ENCODE peak calls at places on chromosome 3, in five cellular contexts. W is natural killer cell, B is keratinocyte, V is epithelial cell of esophagus, Z is GM13976. F is an unnamed sample.

GRCh38 chr3:184388936-184389230 is 9.0 kb downstream of the CHRD start:
- DNase-seq in B (no peak), W (no peak), V (no peak), Z (no peak), F (no peak)

GRCh38 chr3:82643948-82644347 is 882.5 kb upstream of the GBE1 start:
- DNase-seq in B (no peak), Z (no peak), V (peak; percentile 13), W (no peak), F (no peak)

GRCh38 chr3:29410660-29411405 is 130.0 kb downstream of the RBMS3 start:
- DNase-seq in V (no peak), Z (no peak), B (no peak), W (no peak), F (no peak)

GRCh38 chr3:42823351-42823750 is 14.1 kb downstream of the ACKR2 start:
- DNase-seq in B (peak; percentile 81), V (peak; percentile 98), W (no peak), Z (no peak), F (no peak)

GRCh38 chr3:102183623-102184022 is 251.2 kb upstream of the ZPLD1 start:
- DNase-seq in W (no peak), Z (no peak), B (no peak), V (no peak), F (no peak)

GRCh38 chr3:69012836-69013255 is 638 bp downstream of the EOGT start:
- DNase-seq in V (no peak), B (no peak), W (peak; percentile 18), Z (peak; percentile 79), F (no peak)

GRCh38 chr3:46368569-46368968 is 2.2 kb upstream of the CCR5 start:
- DNase-seq in V (peak; percentile 32), B (no peak), Z (peak; percentile 54), W (peak; percentile 52), F (no peak)

GRCh38 chr3:29512620-29513019 is 231.7 kb downstream of the RBMS3 start:
- DNase-seq in Z (no peak), B (no peak), W (no peak), V (no peak), F (no peak)

GRCh38 chr3:141227752-141228151 is 3.9 kb upstream of the PXYLP1 start:
- DNase-seq in B (no peak), Z (no peak), V (no peak), W (no peak), F (no peak)

GRCh38 chr3:137709011-137709601 is 55.0 kb upstream of the SOX14 start:
- DNase-seq in V (peak; percentile 39), B (no peak), W (no peak), Z (peak; percentile 34), F (no peak)
- TF ChIP-seq CTCF in V (peak; percentile 49), B (peak; percentile 62), W (no peak), Z (peak; percentile 34), F (peak; percentile 76)

GRCh38 chr3:71077070-71077469 is 506.5 kb downstream of the FOXP1 start:
- DNase-seq in W (no peak), Z (no peak), V (no peak), B (no peak), F (no peak)

GRCh38 chr3:71083726-71084131 is 499.8 kb downstream of the FOXP1 start:
- DNase-seq in B (no peak), Z (peak; percentile 26), V (no peak), W (no peak), F (no peak)

GRCh38 chr3:71078199-71078598 is 505.3 kb downstream of the FOXP1 start:
- DNase-seq in B (no peak), W (no peak), Z (no peak), V (no peak), F (no peak)

GRCh38 chr3:71078723-71079525 is 504.6 kb downstream of the FOXP1 start:
- DNase-seq in V (no peak), Z (no peak), B (no peak), W (no peak), F (no peak)

GRCh38 chr3:71080517-71081083 is 502.9 kb downstream of the FOXP1 start:
- DNase-seq in B (no peak), V (no peak), Z (no peak), W (no peak), F (no peak)
- TF ChIP-seq CTCF in B (no peak), V (no peak), Z (no peak), W (no peak), F (no peak)

GRCh38 chr3:65024148-65024547 is 336.3 kb upstream of the ADAMTS9 start:
- DNase-seq in V (no peak), B (no peak), W (no peak), Z (no peak), F (no peak)
- TF ChIP-seq CTCF in V (no peak), B (peak; percentile 26), W (no peak), Z (no peak), F (no peak)

GRCh38 chr3:27666708-27667107 is 55.4 kb downstream of the EOMES start:
- DNase-seq in Z (no peak), B (no peak), W (no peak), V (no peak), F (no peak)
- TF ChIP-seq CTCF in Z (no peak), B (no peak), W (no peak), V (no peak), F (no peak)

GRCh38 chr3:119575507-119575906 is 3.8 kb upstream of the ADPRH start:
- DNase-seq in V (no peak), Z (no peak), W (no peak), B (no peak), F (no peak)

GRCh38 chr3:119570229-119570628 is 9.1 kb upstream of the ADPRH start:
- DNase-seq in W (no peak), B (no peak), Z (no peak), V (no peak), F (no peak)

GRCh38 chr3:119571688-119572087 is 7.6 kb upstream of the ADPRH start:
- DNase-seq in Z (no peak), B (no peak), W (no peak), V (no peak), F (no peak)

GRCh38 chr3:119569156-119569555 is 9.7 kb upstream of the CD80 start:
- DNase-seq in Z (no peak), B (no peak), V (no peak), W (no peak), F (no peak)

DNA sequence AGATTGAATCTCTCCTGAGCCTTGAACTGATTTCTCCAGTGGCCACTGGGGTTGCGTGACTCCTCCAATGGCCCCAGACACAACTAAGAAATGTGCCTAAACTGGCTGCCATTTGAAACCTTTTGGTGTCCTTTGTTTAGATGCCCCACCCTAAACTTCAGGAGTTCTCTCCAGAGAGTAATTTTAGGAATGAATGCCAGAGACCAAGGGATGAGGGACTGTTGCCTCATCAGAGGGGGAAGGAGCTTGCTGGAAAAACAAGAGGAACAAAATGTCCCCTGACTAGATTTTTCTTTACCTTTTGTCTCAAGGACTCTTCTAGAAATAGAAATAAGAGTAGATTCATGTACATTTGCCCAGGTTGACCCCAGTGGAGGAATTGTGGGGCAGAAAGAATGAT is 8.1 kb upstream of the ADPRH start:
- DNase-seq in B (no peak), V (no peak), Z (no peak), W (no peak), F (no peak)
- TF ChIP-seq CTCF in B (no peak), V (no peak), Z (no peak), W (no peak), F (no peak)

DNA sequence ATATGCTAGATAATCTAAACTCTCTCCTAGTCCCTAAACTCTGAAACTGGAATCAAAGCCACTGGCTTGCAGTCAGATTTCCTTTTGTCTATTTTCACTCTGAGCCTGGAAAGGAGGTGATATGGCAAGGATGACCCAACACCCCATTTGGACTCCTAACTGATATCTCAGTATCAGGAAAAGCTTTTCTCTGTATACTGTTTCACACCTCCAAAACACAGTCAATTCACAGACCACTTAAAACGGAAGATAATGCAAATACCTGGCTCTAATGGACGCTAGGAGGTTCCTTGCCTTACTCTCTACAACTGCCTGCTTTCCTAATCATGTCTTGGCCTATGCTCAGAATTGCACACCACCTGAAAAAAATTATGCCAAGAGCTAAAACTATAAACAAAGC is 31.4 kb downstream of the SPATA12 start:
- DNase-seq in W (no peak), B (no peak), Z (no peak), V (no peak), F (no peak)
- TF ChIP-seq CTCF in W (no peak), B (no peak), Z (no peak), V (no peak), F (no peak)

GRCh38 chr3:153591566-153592221 is 429.7 kb downstream of the RAP2B start:
- DNase-seq in Z (no peak), V (no peak), W (no peak), B (peak; percentile 1), F (no peak)
- TF ChIP-seq CTCF in Z (no peak), V (no peak), W (no peak), B (no peak), F (no peak)

GRCh38 chr3:194573680-194574437 is 59.4 kb downstream of the TMEM44 start:
- DNase-seq in V (peak; percentile 48), W (no peak), B (no peak), Z (peak; percentile 86), F (no peak)
- TF ChIP-seq CTCF in V (peak; percentile 49), W (peak; percentile 32), B (peak; percentile 15), Z (peak; percentile 72), F (peak; percentile 63)

GRCh38 chr3:52197842-52198625 is at the start of gene ALAS1:
- DNase-seq in W (peak; percentile 97), B (peak; percentile 70), Z (peak; percentile 99), V (peak; percentile 76), F (peak; percentile 97)
- TF ChIP-seq CTCF in W (no peak), B (no peak), Z (no peak), V (no peak), F (peak; percentile 70)

DNA sequence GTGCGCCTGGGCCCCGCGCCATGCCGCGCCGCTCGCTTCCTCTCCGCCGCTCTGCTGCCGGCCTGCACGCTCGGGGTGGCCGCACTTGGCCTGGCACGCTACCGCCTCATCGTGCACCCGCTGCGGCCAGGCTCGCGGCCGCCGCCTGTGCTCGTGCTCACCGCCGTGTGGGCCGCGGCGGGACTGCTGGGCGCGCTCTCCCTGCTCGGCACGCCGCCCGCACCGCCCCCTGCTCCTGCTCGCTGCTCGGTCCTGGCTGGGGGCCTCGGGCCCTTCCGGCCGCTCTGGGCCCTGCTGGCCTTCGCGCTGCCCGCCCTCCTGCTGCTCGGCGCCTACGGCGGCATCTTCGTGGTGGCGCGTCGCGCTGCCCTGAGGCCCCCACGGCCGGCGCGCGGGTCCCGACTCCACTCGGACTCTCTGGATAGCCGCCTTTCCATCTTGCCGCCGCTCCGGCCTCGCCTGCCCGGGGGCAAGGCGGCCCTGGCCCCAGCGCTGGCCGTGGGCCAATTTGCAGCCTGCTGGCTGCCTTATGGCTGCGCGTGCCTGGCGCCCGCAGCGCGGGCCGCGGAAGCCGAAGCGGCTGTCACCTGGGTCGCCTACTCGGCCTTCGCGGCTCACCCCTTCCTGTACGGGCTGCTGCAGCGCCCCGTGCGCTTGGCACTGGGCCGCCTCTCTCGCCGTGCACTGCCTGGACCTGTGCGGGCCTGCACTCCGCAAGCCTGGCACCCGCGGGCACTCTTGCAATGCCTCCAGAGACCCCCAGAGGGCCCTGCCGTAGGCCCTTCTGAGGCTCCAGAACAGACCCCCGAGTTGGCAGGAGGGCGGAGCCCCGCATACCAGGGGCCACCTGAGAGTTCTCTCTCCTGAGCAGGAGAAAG is 951 bp downstream of the GPR62 start:
- DNase-seq in Z (peak; percentile 58), V (peak; percentile 83), B (no peak), W (peak; percentile 27), F (no peak)
- TF ChIP-seq CTCF in Z (no peak), V (peak; percentile 72), B (peak; percentile 80), W (peak; percentile 47), F (peak; percentile 73)

F was measured in type B pancreatic cell.